ENCODE peak calls at places on chromosome 9, in five cellular contexts. One of them, this sample, is unnamed.
A peak's percentile ranks its signal among the peaks of the same experiment; 100 is the strongest.

GRCh38 chr9:19492775-19493173 is 84.0 kb downstream of the ACER2 start:
- DNase-seq in IMR-90: no peak
- DNase-seq in endothelial cell of umbilical vein: no peak
- DNase-seq in heart right ventricle: no peak
- DNase-seq in lung: no peak
- DNase-seq in this sample: no peak

GRCh38 chr9:8850916-8851315 is 1051.3 kb upstream of the DMAC1 start:
- DNase-seq in lung: no peak
- DNase-seq in heart right ventricle: no peak
- DNase-seq in endothelial cell of umbilical vein: no peak
- DNase-seq in IMR-90: no peak
- DNase-seq in this sample: no peak

GRCh38 chr9:36870960-36871359 is 163.1 kb downstream of the PAX5 start:
- DNase-seq in IMR-90: no peak
- DNase-seq in endothelial cell of umbilical vein: no peak
- DNase-seq in lung: no peak
- DNase-seq in heart right ventricle: no peak
- DNase-seq in this sample: peak; percentile 21

GRCh38 chr9:86939311-86939710 is 8.0 kb downstream of the GAS1 start:
- DNase-seq in endothelial cell of umbilical vein: no peak
- DNase-seq in heart right ventricle: no peak
- DNase-seq in IMR-90: no peak
- DNase-seq in lung: peak; percentile 9
- DNase-seq in this sample: no peak

GRCh38 chr9:27400334-27400875 is 103.5 kb upstream of the EQTN start:
- DNase-seq in heart right ventricle: no peak
- DNase-seq in endothelial cell of umbilical vein: no peak
- DNase-seq in IMR-90: no peak
- DNase-seq in lung: no peak
- DNase-seq in this sample: no peak

GRCh38 chr9:18233776-18234445 is 240.0 kb upstream of the ADAMTSL1 start:
- DNase-seq in lung: no peak
- DNase-seq in heart right ventricle: no peak
- DNase-seq in endothelial cell of umbilical vein: no peak
- DNase-seq in IMR-90: no peak
- DNase-seq in this sample: no peak

GRCh38 chr9:16341176-16341575 is 529.3 kb downstream of the BNC2 start:
- DNase-seq in endothelial cell of umbilical vein: no peak
- DNase-seq in IMR-90: peak; percentile 49
- DNase-seq in heart right ventricle: no peak
- DNase-seq in lung: no peak
- DNase-seq in this sample: no peak

GRCh38 chr9:113581865-113582697 is 118.6 kb downstream of the RGS3 start:
- DNase-seq in endothelial cell of umbilical vein: peak; percentile 55
- DNase-seq in lung: peak; percentile 76
- DNase-seq in heart right ventricle: peak; percentile 68
- DNase-seq in IMR-90: peak; percentile 84
- DNase-seq in this sample: peak; percentile 87

GRCh38 chr9:109852561-109852960 is 72.6 kb downstream of the PALM2AKAP2 start:
- DNase-seq in endothelial cell of umbilical vein: no peak
- DNase-seq in IMR-90: no peak
- DNase-seq in heart right ventricle: no peak
- DNase-seq in lung: no peak
- DNase-seq in this sample: no peak

GRCh38 chr9:79395691-79396558 is 175.8 kb upstream of the TLE4 start:
- DNase-seq in IMR-90: no peak
- DNase-seq in endothelial cell of umbilical vein: no peak
- DNase-seq in heart right ventricle: no peak
- DNase-seq in lung: no peak
- DNase-seq in this sample: no peak

GRCh38 chr9:74573792-74574191 is 76.7 kb downstream of the RORB start:
- DNase-seq in lung: no peak
- DNase-seq in endothelial cell of umbilical vein: no peak
- DNase-seq in IMR-90: no peak
- DNase-seq in heart right ventricle: no peak
- DNase-seq in this sample: no peak

GRCh38 chr9:105051897-105052296 is 123.9 kb upstream of the ABCA1 start:
- DNase-seq in endothelial cell of umbilical vein: no peak
- DNase-seq in heart right ventricle: no peak
- DNase-seq in IMR-90: no peak
- DNase-seq in lung: no peak
- DNase-seq in this sample: no peak

GRCh38 chr9:81546498-81546897 is 142.8 kb downstream of the TLE1 start:
- DNase-seq in lung: no peak
- DNase-seq in heart right ventricle: no peak
- DNase-seq in IMR-90: no peak
- DNase-seq in endothelial cell of umbilical vein: peak; percentile 46
- DNase-seq in this sample: no peak

GRCh38 chr9:16726718-16727451 is 143.6 kb downstream of the BNC2 start:
- DNase-seq in lung: peak; percentile 81
- DNase-seq in endothelial cell of umbilical vein: peak; percentile 84
- DNase-seq in heart right ventricle: peak; percentile 71
- DNase-seq in IMR-90: peak; percentile 83
- DNase-seq in this sample: peak; percentile 93

GRCh38 chr9:69554945-69555344 is 117.2 kb downstream of the APBA1 start:
- DNase-seq in endothelial cell of umbilical vein: no peak
- DNase-seq in heart right ventricle: no peak
- DNase-seq in IMR-90: peak; percentile 93
- DNase-seq in lung: no peak
- DNase-seq in this sample: no peak

GRCh38 chr9:70614786-70615565 is 200.5 kb upstream of the KLF9 start:
- DNase-seq in heart right ventricle: peak; percentile 36
- DNase-seq in lung: no peak
- DNase-seq in IMR-90: no peak
- DNase-seq in endothelial cell of umbilical vein: no peak
- DNase-seq in this sample: no peak

GRCh38 chr9:94920439-94920951 is 194.0 kb downstream of the AOPEP start:
- DNase-seq in lung: peak; percentile 61
- DNase-seq in heart right ventricle: peak; percentile 55
- DNase-seq in endothelial cell of umbilical vein: no peak
- DNase-seq in IMR-90: peak; percentile 63
- DNase-seq in this sample: peak; percentile 85

GRCh38 chr9:80540387-80540786 is 968.6 kb downstream of the TLE4 start:
- DNase-seq in IMR-90: no peak
- DNase-seq in lung: no peak
- DNase-seq in heart right ventricle: no peak
- DNase-seq in endothelial cell of umbilical vein: no peak
- DNase-seq in this sample: no peak

GRCh38 chr9:78189461-78189860 is 46.4 kb upstream of the CEP78 start:
- DNase-seq in heart right ventricle: no peak
- DNase-seq in IMR-90: no peak
- DNase-seq in lung: no peak
- DNase-seq in endothelial cell of umbilical vein: no peak
- DNase-seq in this sample: no peak

GRCh38 chr9:133115604-133116345 is 5.3 kb downstream of the RALGDS start:
- DNase-seq in lung: no peak
- DNase-seq in endothelial cell of umbilical vein: no peak
- DNase-seq in IMR-90: peak; percentile 63
- DNase-seq in heart right ventricle: peak; percentile 19
- DNase-seq in this sample: peak; percentile 62

GRCh38 chr9:126663661-126664072 is 49.9 kb downstream of the LMX1B start:
- DNase-seq in lung: no peak
- DNase-seq in IMR-90: no peak
- DNase-seq in endothelial cell of umbilical vein: peak; percentile 8
- DNase-seq in heart right ventricle: peak; percentile 60
- DNase-seq in this sample: no peak

GRCh38 chr9:85716031-85716877 is 25.5 kb downstream of the AGTPBP1 start:
- DNase-seq in IMR-90: no peak
- DNase-seq in endothelial cell of umbilical vein: no peak
- DNase-seq in heart right ventricle: no peak
- DNase-seq in lung: no peak
- DNase-seq in this sample: no peak

GRCh38 chr9:86079421-86080111 is 19.8 kb downstream of the GOLM1 start:
- DNase-seq in heart right ventricle: no peak
- DNase-seq in endothelial cell of umbilical vein: no peak
- DNase-seq in lung: no peak
- DNase-seq in IMR-90: no peak
- DNase-seq in this sample: no peak

GRCh38 chr9:127258884-127259471 is 5.6 kb upstream of the GARNL3 start:
- DNase-seq in endothelial cell of umbilical vein: no peak
- DNase-seq in lung: no peak
- DNase-seq in IMR-90: no peak
- DNase-seq in heart right ventricle: no peak
- DNase-seq in this sample: no peak

GRCh38 chr9:129464972-129465833 is 155.7 kb downstream of the C9orf50 start:
- DNase-seq in endothelial cell of umbilical vein: no peak
- DNase-seq in heart right ventricle: peak; percentile 38
- DNase-seq in lung: no peak
- DNase-seq in IMR-90: peak; percentile 60
- DNase-seq in this sample: peak; percentile 74

GRCh38 chr9:123397975-123398374 is 42.0 kb downstream of the CRB2 start:
- DNase-seq in heart right ventricle: no peak
- DNase-seq in endothelial cell of umbilical vein: no peak
- DNase-seq in lung: no peak
- DNase-seq in IMR-90: no peak
- DNase-seq in this sample: no peak

GRCh38 chr9:34430843-34431437 is 27.4 kb downstream of the FAM219A start:
- DNase-seq in lung: peak; percentile 32
- DNase-seq in IMR-90: peak; percentile 85
- DNase-seq in heart right ventricle: peak; percentile 72
- DNase-seq in endothelial cell of umbilical vein: peak; percentile 64
- DNase-seq in this sample: peak; percentile 62

GRCh38 chr9:2622361-2623045 is 916 bp downstream of the VLDLR start:
- DNase-seq in heart right ventricle: peak; percentile 36
- DNase-seq in lung: peak; percentile 32
- DNase-seq in IMR-90: peak; percentile 17
- DNase-seq in endothelial cell of umbilical vein: peak; percentile 24
- DNase-seq in this sample: peak; percentile 47

GRCh38 chr9:97510797-97511761 is 9.6 kb downstream of the TMOD1 start:
- DNase-seq in lung: no peak
- DNase-seq in IMR-90: peak; percentile 95
- DNase-seq in heart right ventricle: no peak
- DNase-seq in endothelial cell of umbilical vein: peak; percentile 94
- DNase-seq in this sample: no peak

GRCh38 chr9:69905291-69905690 is 84.7 kb downstream of the CFAP95 start:
- DNase-seq in heart right ventricle: no peak
- DNase-seq in endothelial cell of umbilical vein: no peak
- DNase-seq in lung: no peak
- DNase-seq in IMR-90: peak; percentile 39
- DNase-seq in this sample: no peak

GRCh38 chr9:91477106-91477505 is 53.5 kb upstream of the NFIL3 start:
- DNase-seq in heart right ventricle: no peak
- DNase-seq in lung: no peak
- DNase-seq in endothelial cell of umbilical vein: no peak
- DNase-seq in IMR-90: no peak
- DNase-seq in this sample: no peak
- H3K36me3 ChIP-seq in heart right ventricle: no peaks in the 10 kb centered on the region
- H3K36me3 ChIP-seq in lung: no peaks in the 10 kb centered on the region
- H3K36me3 ChIP-seq in endothelial cell of umbilical vein: no peaks in the 10 kb centered on the region
- H3K36me3 ChIP-seq in IMR-90: no peaks in the 10 kb centered on the region
- H3K36me3 ChIP-seq in this sample: no peaks in the 10 kb centered on the region

GRCh38 chr9:108580021-108580439 is 275.8 kb downstream of the ACTL7B start:
- DNase-seq in endothelial cell of umbilical vein: no peak
- DNase-seq in IMR-90: no peak
- DNase-seq in lung: no peak
- DNase-seq in heart right ventricle: no peak
- DNase-seq in this sample: no peak

GRCh38 chr9:108586451-108586850 is 269.3 kb downstream of the ACTL7B start:
- DNase-seq in lung: no peak
- DNase-seq in IMR-90: no peak
- DNase-seq in heart right ventricle: no peak
- DNase-seq in endothelial cell of umbilical vein: no peak
- DNase-seq in this sample: no peak

GRCh38 chr9:108588246-108588645 is 267.5 kb downstream of the ACTL7B start:
- DNase-seq in endothelial cell of umbilical vein: no peak
- DNase-seq in heart right ventricle: no peak
- DNase-seq in IMR-90: no peak
- DNase-seq in lung: no peak
- DNase-seq in this sample: no peak

GRCh38 chr9:108582716-108583115 is 273.1 kb downstream of the ACTL7B start:
- DNase-seq in lung: no peak
- DNase-seq in heart right ventricle: no peak
- DNase-seq in endothelial cell of umbilical vein: no peak
- DNase-seq in IMR-90: no peak
- DNase-seq in this sample: no peak

DNA sequence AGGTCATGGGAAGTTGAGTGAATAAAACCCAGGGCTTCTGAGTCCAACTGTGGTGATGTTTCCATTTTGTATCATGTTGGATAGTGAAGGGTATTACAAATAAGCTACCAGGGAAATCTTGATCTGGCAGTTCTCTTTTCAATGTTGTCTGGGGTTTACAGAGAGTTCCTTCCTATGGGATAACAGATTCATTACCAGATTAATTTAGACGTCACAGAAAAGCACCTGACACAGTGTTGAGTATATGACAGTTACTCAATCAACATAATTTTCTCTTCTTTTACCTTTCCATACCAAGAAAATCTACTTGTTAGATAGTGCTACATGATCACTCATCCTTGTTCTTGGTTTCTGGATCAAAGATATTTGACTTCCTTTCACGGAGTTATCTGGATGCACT is 270.9 kb downstream of the ACTL7B start:
- DNase-seq in heart right ventricle: no peak
- DNase-seq in endothelial cell of umbilical vein: no peak
- DNase-seq in lung: no peak
- DNase-seq in IMR-90: no peak
- DNase-seq in this sample: no peak
- H3K27ac ChIP-seq in heart right ventricle: no peak overlapping the region
- H3K27ac ChIP-seq in endothelial cell of umbilical vein: no peak overlapping the region
- H3K27ac ChIP-seq in lung: no peak overlapping the region
- H3K27ac ChIP-seq in IMR-90: no peak overlapping the region
- H3K27ac ChIP-seq in this sample: no peak overlapping the region

DNA sequence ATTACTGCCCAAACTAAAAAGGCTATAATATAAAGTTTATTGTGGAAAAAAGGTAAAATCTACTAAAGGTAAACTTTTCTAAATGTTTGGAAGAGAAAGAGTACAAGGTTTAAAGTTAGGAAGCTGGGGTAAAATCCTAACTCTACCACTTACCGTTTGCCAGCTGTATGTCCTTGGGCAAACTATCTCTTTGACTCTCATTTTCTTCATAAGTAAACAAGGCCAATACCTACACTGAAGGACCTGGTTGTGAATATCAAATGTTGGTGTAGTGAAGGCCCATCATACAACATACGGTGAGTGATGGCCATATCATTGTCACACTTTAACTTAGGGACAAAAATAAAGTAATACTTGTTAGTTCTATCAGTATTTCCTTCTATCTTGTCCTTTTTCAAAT is 34.9 kb downstream of the ABHD17B start:
- DNase-seq in lung: no peak
- DNase-seq in heart right ventricle: no peak
- DNase-seq in endothelial cell of umbilical vein: no peak
- DNase-seq in IMR-90: no peak
- DNase-seq in this sample: no peak
- H3K4me3 ChIP-seq in lung: no peak overlapping the region
- H3K4me3 ChIP-seq in heart right ventricle: no peak overlapping the region
- H3K4me3 ChIP-seq in endothelial cell of umbilical vein: no peak overlapping the region
- H3K4me3 ChIP-seq in IMR-90: no peak overlapping the region
- H3K4me3 ChIP-seq in this sample: no peak overlapping the region

DNA sequence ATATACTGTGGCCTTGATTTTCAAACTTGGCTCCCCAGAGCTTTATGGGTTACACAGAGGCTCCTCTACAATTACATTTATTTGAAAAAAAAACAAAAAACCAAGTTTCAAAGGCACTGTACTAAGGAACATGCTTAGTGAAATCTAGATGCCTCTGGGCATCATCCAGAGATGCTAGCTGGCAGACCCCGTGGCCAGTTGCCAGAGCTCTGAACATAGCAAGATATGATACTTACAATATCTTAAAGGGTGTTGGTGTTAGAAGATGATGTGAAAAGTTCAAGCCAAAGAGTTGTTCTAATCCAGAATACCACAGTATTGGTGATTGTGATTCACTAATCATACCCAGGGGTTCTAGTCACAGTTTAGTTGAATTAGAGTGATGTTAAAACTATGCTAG is 87.8 kb downstream of the JAK2 start:
- DNase-seq in lung: no peak
- DNase-seq in IMR-90: no peak
- DNase-seq in endothelial cell of umbilical vein: no peak
- DNase-seq in heart right ventricle: peak; percentile 15
- DNase-seq in this sample: no peak
- H3K36me3 ChIP-seq in lung: peaks cover 6% of the 10 kb centered on the region
- H3K36me3 ChIP-seq in IMR-90: peaks cover 13% of the 10 kb centered on the region
- H3K36me3 ChIP-seq in endothelial cell of umbilical vein: no peaks in the 10 kb centered on the region
- H3K36me3 ChIP-seq in heart right ventricle: peaks cover 100% of the 10 kb centered on the region
- H3K36me3 ChIP-seq in this sample: peaks cover 7% of the 10 kb centered on the region